ENCODE peak calls at places on chromosomes 12 and 14, in seven cellular contexts. C is foreskin fibroblast, Y is uterus, E is heart right ventricle, T is ascending aorta, X is adipocyte, H is left ventricle myocardium inferior. N is an unnamed sample.

GRCh38 chr14:55762595-55763232 is 182.7 kb downstream of the KTN1 start:
- DNase-seq in C (no peak), Y (no peak), E (no peak), T (no peak), X (no peak), H (no peak), N (no peak)

GRCh38 chr12:116954700-116955381 is 44.1 kb downstream of the FBXW8 start:
- DNase-seq in C (no peak), Y (no peak), E (peak), T (no peak), X (no peak), H (peak), N (peak)

GRCh38 chr12:130835436-130835835 is 3.6 kb downstream of the STX2 start:
- DNase-seq in C (no peak), Y (no peak), E (no peak), T (no peak), X (no peak), H (no peak), N (no peak)

GRCh38 chr14:58898655-58899316 is 261.0 kb downstream of the DACT1 start:
- DNase-seq in C (peak), Y (no peak), E (no peak), T (no peak), X (peak), H (no peak), N (no peak)

GRCh38 chr12:72271401-72271740 is 799 bp upstream of the TRHDE start:
- DNase-seq in C (peak), Y (peak), E (peak), T (no peak), X (peak), H (no peak), N (peak)

GRCh38 chr12:59927041-59927440 is 331.2 kb downstream of the SLC16A7 start:
- DNase-seq in C (peak), Y (no peak), E (no peak), T (no peak), X (no peak), H (no peak), N (no peak)

GRCh38 chr12:102406033-102406584 is 74.3 kb downstream of the IGF1 start:
- DNase-seq in C (peak), Y (no peak), E (peak), T (no peak), X (peak), H (peak), N (peak)

GRCh38 chr14:64937821-64938193 is 4.7 kb downstream of the GPX2 start:
- DNase-seq in C (peak), Y (no peak), E (no peak), T (no peak), X (peak), H (no peak), N (no peak)

GRCh38 chr14:85187521-85187920 is 342.4 kb upstream of the FLRT2 start:
- DNase-seq in C (no peak), Y (no peak), E (no peak), T (no peak), X (no peak), H (no peak), N (no peak)

GRCh38 chr14:93930296-93930988 is 3.3 kb downstream of the FAM181A start:
- DNase-seq in C (no peak), Y (no peak), E (no peak), T (no peak), X (no peak), H (no peak), N (no peak)

GRCh38 chr14:61543946-61544345 is 151.4 kb upstream of the HIF1A start:
- DNase-seq in C (no peak), Y (no peak), E (no peak), T (no peak), X (no peak), H (no peak), N (no peak)

GRCh38 chr12:7131502-7131866 is 1.3 kb downstream of the CLSTN3 start:
- DNase-seq in C (no peak), Y (no peak), E (no peak), T (no peak), X (no peak), H (no peak), N (no peak)

GRCh38 chr12:91140660-91141045 is 29.4 kb upstream of the LUM start:
- DNase-seq in C (peak), Y (no peak), E (peak), T (no peak), X (no peak), H (no peak), N (no peak)

GRCh38 chr12:94795520-94795919 is 145.2 kb upstream of the TMCC3 start:
- DNase-seq in C (peak), Y (no peak), E (no peak), T (no peak), X (peak), H (no peak), N (no peak)

GRCh38 chr12:107776171-107776570 is 1.7 kb downstream of the ASCL4 start:
- DNase-seq in C (no peak), Y (no peak), E (no peak), T (no peak), X (no peak), H (no peak), N (no peak)

GRCh38 chr14:51285102-51285501 is 45.1 kb downstream of the TMX1 start:
- DNase-seq in C (no peak), Y (no peak), E (no peak), T (no peak), X (no peak), H (no peak), N (no peak)

GRCh38 chr12:14577344-14577743 is 9.7 kb upstream of the PLBD1 start:
- DNase-seq in C (no peak), Y (no peak), E (no peak), T (no peak), X (no peak), H (no peak), N (no peak)

GRCh38 chr14:96146131-96146771 is 58.4 kb upstream of the BDKRB2 start:
- DNase-seq in C (peak), Y (no peak), E (no peak), T (no peak), X (peak), H (no peak), N (peak)

GRCh38 chr12:42023733-42024494 is 120.8 kb downstream of the GXYLT1 start:
- DNase-seq in C (peak), Y (peak), E (peak), T (peak), X (peak), H (peak), N (peak)

GRCh38 chr12:126454581-126454980 is 1389.3 kb downstream of the AACS start:
- DNase-seq in C (no peak), Y (no peak), E (no peak), T (no peak), X (no peak), H (no peak), N (no peak)

GRCh38 chr12:13369496-13369895 is 173.0 kb downstream of the EMP1 start:
- DNase-seq in C (no peak), Y (no peak), E (no peak), T (no peak), X (no peak), H (no peak), N (no peak)

GRCh38 chr14:85142982-85143381 is 387.0 kb upstream of the FLRT2 start:
- DNase-seq in C (no peak), Y (no peak), E (no peak), T (no peak), X (peak), H (no peak), N (no peak)

GRCh38 chr12:110229409-110229808 is 51.6 kb upstream of the ATP2A2 start:
- DNase-seq in C (no peak), Y (no peak), E (no peak), T (no peak), X (no peak), H (no peak), N (no peak)

GRCh38 chr12:20105938-20106337 is 262.4 kb upstream of the PDE3A start:
- DNase-seq in C (peak), Y (no peak), E (no peak), T (no peak), X (peak), H (no peak), N (no peak)

GRCh38 chr12:46461459-46461858 is 88.9 kb upstream of the SLC38A2 start:
- DNase-seq in C (no peak), Y (no peak), E (no peak), T (no peak), X (no peak), H (peak), N (no peak)

GRCh38 chr12:104137175-104137901 is 672 bp downstream of the NFYB start:
- DNase-seq in C (peak), Y (peak), E (peak), T (no peak), X (peak), H (peak), N (peak)

GRCh38 chr14:67515386-67516079 is 17.6 kb upstream of the PLEKHH1 start:
- DNase-seq in C (peak), Y (no peak), E (no peak), T (no peak), X (no peak), H (no peak), N (peak)

GRCh38 chr12:53951577-53952334 is 2.9 kb upstream of the HOXC12 start:
- DNase-seq in C (peak), Y (peak), E (no peak), T (no peak), X (no peak), H (no peak), N (no peak)

GRCh38 chr14:73953731-73954130 is 3.6 kb downstream of the COQ6 start:
- DNase-seq in C (peak), Y (no peak), E (no peak), T (no peak), X (no peak), H (no peak), N (no peak)

GRCh38 chr14:89369656-89370055 is 47.4 kb downstream of the FOXN3 start:
- DNase-seq in C (no peak), Y (no peak), E (no peak), T (no peak), X (no peak), H (no peak), N (no peak)

GRCh38 chr12:24226745-24227350 is 277.4 kb upstream of the SOX5 start:
- DNase-seq in C (peak), Y (no peak), E (no peak), T (peak), X (peak), H (no peak), N (no peak)

GRCh38 chr14:23600322-23600707 is 21.7 kb upstream of the JPH4 start:
- DNase-seq in C (no peak), Y (no peak), E (no peak), T (no peak), X (no peak), H (no peak), N (no peak)

GRCh38 chr12:111121840-111122239 is 201.5 kb upstream of the MYL2 start:
- DNase-seq in C (no peak), Y (no peak), E (no peak), T (no peak), X (no peak), H (no peak), N (no peak)

GRCh38 chr14:95522556-95522955 is 6.1 kb upstream of the SYNE3 start:
- DNase-seq in C (no peak), Y (no peak), E (no peak), T (no peak), X (no peak), H (no peak), N (no peak)

GRCh38 chr12:34402899-34403705 is 380.8 kb downstream of the ALG10 start:
- DNase-seq in C (no peak), Y (peak), E (peak), T (peak), X (no peak), H (peak), N (no peak)

GRCh38 chr12:7935773-7936581 is at the start of gene SLC2A3:
- DNase-seq in C (peak), Y (peak), E (peak), T (no peak), X (peak), H (peak), N (no peak)

GRCh38 chr12:89880695-89881350 is 172.2 kb upstream of the ATP2B1 start:
- DNase-seq in C (no peak), Y (no peak), E (no peak), T (no peak), X (no peak), H (no peak), N (no peak)

GRCh38 chr12:5587701-5588100 is 155.8 kb downstream of the NTF3 start:
- DNase-seq in C (no peak), Y (no peak), E (no peak), T (no peak), X (no peak), H (no peak), N (no peak)

DNA sequence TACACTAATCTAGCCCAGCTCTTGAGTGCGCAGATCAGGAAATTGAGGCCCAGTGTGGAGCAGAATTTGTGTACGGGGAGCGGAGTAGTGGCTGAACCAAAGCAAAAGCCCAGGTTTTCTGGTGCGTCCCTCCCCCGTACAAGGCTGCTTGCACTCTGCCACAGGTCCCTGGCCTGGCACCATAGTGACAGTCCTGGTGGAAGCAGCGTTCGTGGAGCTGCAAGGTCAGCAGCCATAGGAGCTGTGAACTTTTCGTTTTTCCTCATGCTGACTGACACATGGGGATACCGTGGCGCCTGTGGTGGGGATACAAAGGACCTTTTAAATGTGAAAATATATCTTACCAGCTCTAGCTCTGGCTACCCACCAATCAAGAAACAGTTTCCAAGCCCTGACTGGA is 1.8 kb downstream of the EVL start:
- DNase-seq in C (no peak), Y (no peak), E (no peak), T (no peak), X (no peak), H (no peak), N (no peak)
- H3K4me3 ChIP-seq in C (no peak), Y (no peak), E (no peak), T (no peak), X (no peak), H (no peak), N (no peak)

GRCh38 chr12:124928095-124928911 is 13.9 kb upstream of the UBC start:
- DNase-seq in C (peak), Y (peak), E (peak), T (peak), X (peak), H (peak), N (peak)

GRCh38 chr12:124927325-124928094 is 13.1 kb upstream of the UBC start:
- DNase-seq in C (peak), Y (peak), E (peak), T (peak), X (peak), H (peak), N (peak)

GRCh38 chr12:124929649-124930419 is 15.4 kb upstream of the UBC start:
- DNase-seq in C (no peak), Y (no peak), E (no peak), T (no peak), X (no peak), H (no peak), N (no peak)

GRCh38 chr12:124930576-124930975 is 16.1 kb upstream of the UBC start:
- DNase-seq in C (no peak), Y (no peak), E (no peak), T (no peak), X (no peak), H (no peak), N (no peak)

GRCh38 chr12:124928912-124929530 is 14.6 kb upstream of the UBC start:
- DNase-seq in C (no peak), Y (no peak), E (no peak), T (no peak), X (no peak), H (no peak), N (no peak)
- H3K4me3 ChIP-seq in C (no peak), Y (no peak), E (no peak), T (no peak), X (no peak), H (peak), N (no peak)

GRCh38 chr12:123319826-123320225 is 44.8 kb downstream of the SBNO1 start:
- DNase-seq in C (no peak), Y (no peak), E (no peak), T (no peak), X (no peak), H (no peak), N (no peak)

GRCh38 chr12:123319273-123319672 is 45.4 kb downstream of the SBNO1 start:
- DNase-seq in C (no peak), Y (no peak), E (no peak), T (no peak), X (no peak), H (no peak), N (no peak)
- H3K4me3 ChIP-seq in C (no peak), Y (no peak), E (no peak), T (no peak), X (no peak), H (no peak), N (no peak)

GRCh38 chr14:105894125-105894977 is 368.0 kb downstream of the TMEM121 start:
- DNase-seq in C (no peak), Y (peak), E (no peak), T (no peak), X (no peak), H (peak), N (peak)
- H3K4me3 ChIP-seq in C (no peak), Y (no peak), E (no peak), T (no peak), X (no peak), H (no peak), N (no peak)

DNA sequence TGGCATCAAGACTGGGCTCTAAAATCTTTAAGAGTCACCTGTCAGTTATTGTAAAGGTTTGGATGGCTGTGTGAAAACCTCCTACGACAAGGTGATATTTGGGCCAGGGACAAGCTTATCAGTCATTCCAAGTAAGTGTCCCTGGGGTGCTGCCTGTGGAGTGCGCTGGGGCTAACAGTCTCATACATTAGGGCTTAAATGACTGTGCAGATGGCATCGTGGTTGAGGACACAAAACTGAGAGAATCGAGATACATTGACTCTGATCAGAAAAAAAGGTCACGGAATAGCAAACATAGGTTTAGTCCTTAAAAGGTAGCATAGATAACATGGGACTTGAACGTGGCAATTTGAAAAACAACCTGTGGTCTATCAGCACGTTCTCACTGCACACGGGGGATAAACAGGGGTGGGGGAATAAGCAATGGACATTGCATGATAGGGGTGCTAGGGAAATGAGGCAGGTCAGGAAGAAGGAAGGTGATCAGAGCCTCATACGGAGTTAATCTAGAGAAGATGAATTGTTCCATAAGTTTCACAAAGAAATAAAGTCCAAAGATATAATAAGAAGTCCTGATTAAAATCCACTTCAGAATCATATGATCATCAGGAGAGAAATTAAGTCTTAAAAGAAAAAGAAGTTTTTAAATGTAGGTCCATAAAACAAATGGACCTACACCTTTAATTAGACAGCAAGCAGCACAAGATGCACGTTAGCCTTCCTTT is 100.3 kb downstream of the DAD1 start:
- DNase-seq in C (no peak), Y (no peak), E (no peak), T (no peak), X (no peak), H (no peak), N (no peak)
- H3K4me3 ChIP-seq in C (no peak), Y (no peak), E (no peak), T (no peak), X (no peak), H (peak), N (no peak)

GRCh38 chr12:52011602-52012214 is 5.0 kb downstream of the TAMALIN start:
- DNase-seq in C (no peak), Y (no peak), E (no peak), T (no peak), X (no peak), H (no peak), N (no peak)

GRCh38 chr12:52010152-52010622 is 3.4 kb downstream of the TAMALIN start:
- DNase-seq in C (peak), Y (peak), E (peak), T (no peak), X (peak), H (peak), N (peak)

GRCh38 chr12:52009081-52009751 is 2.5 kb downstream of the TAMALIN start:
- DNase-seq in C (no peak), Y (no peak), E (no peak), T (no peak), X (no peak), H (no peak), N (peak)

GRCh38 chr12:52013626-52014310 is 7.0 kb downstream of the TAMALIN start:
- DNase-seq in C (no peak), Y (no peak), E (no peak), T (no peak), X (no peak), H (no peak), N (no peak)

DNA sequence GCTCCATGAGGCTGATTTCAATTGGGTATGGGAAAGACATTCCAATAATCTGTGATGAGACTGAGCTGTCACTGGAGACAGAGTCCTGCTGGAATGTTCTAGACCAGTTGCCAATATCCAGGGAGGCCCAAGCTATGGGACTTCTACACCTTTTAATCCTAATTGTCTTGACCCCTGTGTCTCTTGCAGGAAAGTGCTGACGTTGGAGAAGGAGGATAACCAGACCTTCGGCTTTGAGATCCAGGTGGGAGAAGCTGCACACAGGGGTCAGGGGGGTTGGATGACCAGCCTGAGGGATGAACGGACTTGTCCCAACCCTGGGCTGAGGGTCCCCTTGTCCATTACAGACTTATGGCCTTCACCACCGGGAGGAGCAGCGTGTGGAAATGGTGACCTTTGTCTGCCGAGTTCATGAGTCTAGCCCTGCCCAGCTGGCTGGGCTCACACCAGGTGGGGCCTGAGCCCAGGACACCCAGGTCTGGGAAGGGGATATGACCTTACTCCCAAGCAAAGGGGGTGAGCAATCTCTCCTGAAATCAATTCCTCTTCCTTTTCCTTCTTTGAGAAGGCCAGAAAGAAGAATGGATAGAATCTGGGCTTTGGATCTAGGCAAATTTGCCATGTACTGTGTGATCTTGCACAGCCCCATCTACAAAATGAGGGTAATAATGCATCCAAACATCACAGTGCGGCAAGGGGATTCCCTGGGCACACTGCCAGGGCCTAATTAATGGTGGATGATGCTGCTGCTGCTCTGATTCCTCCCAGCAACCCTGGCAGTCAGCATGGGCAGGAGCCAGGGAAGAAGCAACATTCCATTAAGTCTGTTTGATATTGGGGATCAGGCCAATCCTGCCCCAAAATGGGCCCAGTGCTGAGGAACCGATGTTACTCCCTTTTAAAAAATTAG is 4.2 kb downstream of the TAMALIN start:
- DNase-seq in C (no peak), Y (no peak), E (no peak), T (no peak), X (no peak), H (no peak), N (no peak)
- H3K4me3 ChIP-seq in C (peak), Y (no peak), E (peak), T (no peak), X (peak), H (peak), N (no peak)